ENCODE peak calls at places on chromosomes 2 and 18, in five cellular contexts. One of them, this sample, is unnamed.

GRCh38 chr2:69013123-69013836 is at the start of gene ANTXR1:
- DNase-seq in NCI-H82: peak; percentile 88
- DNase-seq in AG09309: no peak
- DNase-seq in Right ventricle myocardium superior: peak; percentile 55
- DNase-seq in AML-193: no peak
- DNase-seq in this sample: peak; percentile 39

GRCh38 chr18:23634692-23635091 is 28.0 kb downstream of the ANKRD29 start:
- DNase-seq in NCI-H82: no peak
- DNase-seq in AG09309: no peak
- DNase-seq in Right ventricle myocardium superior: no peak
- DNase-seq in AML-193: no peak
- DNase-seq in this sample: no peak

GRCh38 chr2:102480796-102481195 is 7.8 kb downstream of the SLC9A4 start:
- DNase-seq in NCI-H82: no peak
- DNase-seq in AG09309: no peak
- DNase-seq in Right ventricle myocardium superior: no peak
- DNase-seq in AML-193: no peak
- DNase-seq in this sample: no peak

GRCh38 chr2:227456772-227457171 is 15.2 kb upstream of the AGFG1 start:
- DNase-seq in NCI-H82: no peak
- DNase-seq in AG09309: no peak
- DNase-seq in Right ventricle myocardium superior: no peak
- DNase-seq in AML-193: no peak
- DNase-seq in this sample: no peak

GRCh38 chr2:176473177-176473576 is 203.9 kb downstream of the MTX2 start:
- DNase-seq in NCI-H82: no peak
- DNase-seq in AG09309: no peak
- DNase-seq in Right ventricle myocardium superior: peak; percentile 47
- DNase-seq in AML-193: no peak
- DNase-seq in this sample: peak; percentile 29

GRCh38 chr2:172513935-172514586 is 41.8 kb upstream of the PDK1 start:
- DNase-seq in NCI-H82: no peak
- DNase-seq in AG09309: no peak
- DNase-seq in Right ventricle myocardium superior: peak; percentile 43
- DNase-seq in AML-193: peak; percentile 53
- DNase-seq in this sample: peak; percentile 36

GRCh38 chr2:212949786-212950185 is 201.6 kb downstream of the IKZF2 start:
- DNase-seq in NCI-H82: no peak
- DNase-seq in AG09309: no peak
- DNase-seq in Right ventricle myocardium superior: no peak
- DNase-seq in AML-193: no peak
- DNase-seq in this sample: no peak

GRCh38 chr2:113762377-113763118 is 6.1 kb upstream of the SLC35F5 start:
- DNase-seq in NCI-H82: no peak
- DNase-seq in AG09309: peak; percentile 69
- DNase-seq in Right ventricle myocardium superior: no peak
- DNase-seq in AML-193: no peak
- DNase-seq in this sample: no peak

GRCh38 chr2:209113030-209113429 is 310.8 kb upstream of the MAP2 start:
- DNase-seq in NCI-H82: peak; percentile 18
- DNase-seq in AG09309: no peak
- DNase-seq in Right ventricle myocardium superior: no peak
- DNase-seq in AML-193: no peak
- DNase-seq in this sample: no peak

GRCh38 chr2:227460833-227461232 is 11.1 kb upstream of the AGFG1 start:
- DNase-seq in NCI-H82: no peak
- DNase-seq in AG09309: no peak
- DNase-seq in Right ventricle myocardium superior: no peak
- DNase-seq in AML-193: no peak
- DNase-seq in this sample: no peak

GRCh38 chr18:23591011-23591410 is 4.7 kb upstream of the NPC1 start:
- DNase-seq in NCI-H82: peak; percentile 4
- DNase-seq in AG09309: no peak
- DNase-seq in Right ventricle myocardium superior: no peak
- DNase-seq in AML-193: no peak
- DNase-seq in this sample: no peak

GRCh38 chr18:9971313-9971920 is 57.6 kb downstream of the VAPA start:
- DNase-seq in NCI-H82: peak; percentile 89
- DNase-seq in AG09309: peak; percentile 50
- DNase-seq in Right ventricle myocardium superior: no peak
- DNase-seq in AML-193: peak; percentile 67
- DNase-seq in this sample: peak; percentile 66

GRCh38 chr2:98935777-98936132 is 270 bp downstream of the CRACDL start:
- DNase-seq in NCI-H82: no peak
- DNase-seq in AG09309: no peak
- DNase-seq in Right ventricle myocardium superior: no peak
- DNase-seq in AML-193: no peak
- DNase-seq in this sample: no peak

GRCh38 chr2:10912796-10913445 is 1.2 kb downstream of the KCNF1 start:
- DNase-seq in NCI-H82: no peak
- DNase-seq in AG09309: no peak
- DNase-seq in Right ventricle myocardium superior: no peak
- DNase-seq in AML-193: no peak
- DNase-seq in this sample: no peak

GRCh38 chr18:2513616-2514015 is 57.7 kb downstream of the METTL4 start:
- DNase-seq in NCI-H82: no peak
- DNase-seq in AG09309: no peak
- DNase-seq in Right ventricle myocardium superior: no peak
- DNase-seq in AML-193: no peak
- DNase-seq in this sample: no peak

GRCh38 chr2:70005752-70006446 is 44.5 kb upstream of the ASPRV1 start:
- DNase-seq in NCI-H82: no peak
- DNase-seq in AG09309: no peak
- DNase-seq in Right ventricle myocardium superior: no peak
- DNase-seq in AML-193: no peak
- DNase-seq in this sample: no peak